ENCODE peak calls at places on chromosomes 6 and 20, in eight cellular contexts. G, J, S, N, V, A, W and D are unnamed samples.

GRCh38 chr6:17267586-17267985 is 13.6 kb upstream of the RBM24 start:
- DNase-seq in G (no peak), J (no peak), S (no peak), N (no peak), V (no peak), A (no peak), W (no peak), D (no peak)

GRCh38 chr6:132932566-132932965 is 118.2 kb downstream of the RPS12 start:
- DNase-seq in G (no peak), J (no peak), S (no peak), N (no peak), V (no peak), A (no peak), W (no peak), D (no peak)

GRCh38 chr6:139409026-139409425 is 34.6 kb upstream of the CITED2 start:
- DNase-seq in G (peak; percentile 62), J (no peak), S (no peak), N (no peak), V (no peak), A (no peak), W (no peak), D (no peak)

GRCh38 chr6:163335671-163336545 is 78.6 kb upstream of the QKI start:
- DNase-seq in G (no peak), J (no peak), S (no peak), N (no peak), V (no peak), A (no peak), W (no peak), D (peak; percentile 85)

GRCh38 chr20:48302844-48303552 is 517.7 kb upstream of the SULF2 start:
- DNase-seq in G (no peak), J (no peak), S (no peak), N (no peak), V (no peak), A (no peak), W (no peak), D (no peak)

GRCh38 chr6:75210885-75211739 is 5.3 kb upstream of the COL12A1 start:
- DNase-seq in G (no peak), J (peak; percentile 83), S (peak; percentile 61), N (peak; percentile 92), V (peak; percentile 55), A (no peak), W (no peak), D (peak; percentile 57)

GRCh38 chr20:17835240-17835940 is 133.2 kb downstream of the SNX5 start:
- DNase-seq in G (peak; percentile 63), J (no peak), S (no peak), N (peak; percentile 42), V (no peak), A (no peak), W (no peak), D (peak; percentile 83)

GRCh38 chr20:8983478-8984345 is 85.2 kb upstream of the PLCB4 start:
- DNase-seq in G (no peak), J (no peak), S (no peak), N (no peak), V (no peak), A (no peak), W (no peak), D (no peak)

GRCh38 chr6:39225946-39226437 is 3.3 kb downstream of the KCNK5 start:
- DNase-seq in G (no peak), J (no peak), S (no peak), N (no peak), V (peak; percentile 73), A (no peak), W (no peak), D (no peak)

GRCh38 chr20:46621492-46621891 is 29.8 kb downstream of the SLC13A3 start:
- DNase-seq in G (peak; percentile 27), J (no peak), S (no peak), N (no peak), V (no peak), A (no peak), W (no peak), D (no peak)

GRCh38 chr6:3615391-3616380 is 135.8 kb downstream of the PXDC1 start:
- DNase-seq in G (no peak), J (no peak), S (peak; percentile 33), N (no peak), V (no peak), A (no peak), W (no peak), D (no peak)

GRCh38 chr6:166497087-166497899 is 89.2 kb downstream of the RAMACL start:
- DNase-seq in G (no peak), J (no peak), S (no peak), N (no peak), V (no peak), A (no peak), W (no peak), D (no peak)

GRCh38 chr6:47093169-47093568 is 51.0 kb upstream of the ADGRF1 start:
- DNase-seq in G (no peak), J (no peak), S (no peak), N (no peak), V (no peak), A (no peak), W (no peak), D (no peak)

GRCh38 chr6:47092249-47092648 is 50.1 kb upstream of the ADGRF1 start:
- DNase-seq in G (no peak), J (no peak), S (no peak), N (no peak), V (no peak), A (peak; percentile 41), W (no peak), D (no peak)

GRCh38 chr6:47097092-47097945 is 55.2 kb upstream of the ADGRF1 start:
- DNase-seq in G (peak; percentile 46), J (peak; percentile 76), S (peak; percentile 90), N (peak; percentile 79), V (peak; percentile 73), A (peak; percentile 66), W (peak; percentile 66), D (no peak)

GRCh38 chr6:47096233-47096887 is 54.2 kb upstream of the ADGRF1 start:
- DNase-seq in G (no peak), J (no peak), S (no peak), N (no peak), V (no peak), A (no peak), W (no peak), D (no peak)

DNA sequence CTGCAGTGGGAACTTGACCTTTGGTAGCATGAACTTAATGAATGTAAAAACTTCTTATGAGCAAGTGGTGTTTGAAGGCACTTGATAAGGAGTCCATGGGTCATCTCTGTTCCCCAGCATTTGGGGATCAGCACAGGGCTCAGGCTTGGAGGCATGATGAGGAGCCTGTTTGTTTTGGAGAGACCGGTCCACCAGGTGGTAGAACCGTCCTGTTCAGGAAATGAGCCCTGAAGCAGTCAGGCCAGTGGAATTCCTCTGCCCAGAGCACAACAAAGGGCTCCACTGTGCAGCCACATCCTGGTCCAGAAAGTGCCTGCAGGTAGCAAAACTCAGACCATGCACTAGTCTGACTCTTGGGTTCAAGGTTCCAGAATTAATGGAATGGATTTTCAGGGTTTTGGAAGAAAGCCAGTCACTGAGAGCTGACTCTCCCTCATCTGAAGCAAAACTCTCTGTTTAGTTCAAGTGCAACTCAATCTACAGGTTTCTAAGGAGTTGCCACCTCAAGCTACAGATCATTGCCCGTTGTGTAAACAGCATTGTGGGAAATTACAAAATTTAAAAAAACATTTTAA is 52.3 kb upstream of the ADGRF1 start:
- DNase-seq in G (no peak), J (no peak), S (peak; percentile 57), N (no peak), V (no peak), A (no peak), W (no peak), D (no peak)
- TF ChIP-seq CTCF in G (no peak), J (no peak), S (peak; percentile 41), N (no peak), V (peak; percentile 20), A (no peak), W (no peak), D (no peak)

GRCh38 chr6:129370268-129370916 is 339.6 kb downstream of the ARHGAP18 start:
- DNase-seq in G (peak; percentile 14), J (peak; percentile 63), S (peak; percentile 78), N (peak; percentile 68), V (peak; percentile 9), A (peak; percentile 12), W (no peak), D (no peak)
- H3K4me3 ChIP-seq in G (no peak overlapping the region), J (no peak overlapping the region), S (no peak overlapping the region), N (no peak overlapping the region), V (no peak overlapping the region), A (no peak overlapping the region), W (no peak overlapping the region), D (no peak overlapping the region)

DNA sequence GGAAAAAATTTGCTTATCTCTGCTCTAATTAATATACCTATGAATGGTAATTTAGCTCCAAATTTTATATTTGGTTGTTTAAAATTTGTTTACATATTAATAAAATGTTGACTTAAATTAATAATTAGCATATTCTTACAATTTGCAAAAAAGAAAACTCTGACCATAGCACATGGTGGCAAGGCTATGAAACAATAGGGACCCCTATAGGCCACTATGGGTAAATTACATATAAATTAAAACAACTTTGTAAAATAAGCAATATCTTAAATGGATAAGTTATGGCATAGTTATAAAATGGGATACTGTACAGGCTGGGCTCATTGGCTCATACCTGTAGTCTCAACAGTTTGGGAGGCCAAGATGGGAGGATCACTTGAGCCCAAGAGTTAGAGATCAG is 76.0 kb downstream of the MKKS start:
- DNase-seq in G (no peak), J (peak; percentile 6), S (no peak), N (no peak), V (peak; percentile 4), A (no peak), W (no peak), D (no peak)
- TF ChIP-seq CTCF in G (peak; percentile 49), J (peak; percentile 62), S (peak; percentile 78), N (no peak), V (peak; percentile 26), A (peak; percentile 23), W (peak; percentile 24), D (peak; percentile 26)

DNA sequence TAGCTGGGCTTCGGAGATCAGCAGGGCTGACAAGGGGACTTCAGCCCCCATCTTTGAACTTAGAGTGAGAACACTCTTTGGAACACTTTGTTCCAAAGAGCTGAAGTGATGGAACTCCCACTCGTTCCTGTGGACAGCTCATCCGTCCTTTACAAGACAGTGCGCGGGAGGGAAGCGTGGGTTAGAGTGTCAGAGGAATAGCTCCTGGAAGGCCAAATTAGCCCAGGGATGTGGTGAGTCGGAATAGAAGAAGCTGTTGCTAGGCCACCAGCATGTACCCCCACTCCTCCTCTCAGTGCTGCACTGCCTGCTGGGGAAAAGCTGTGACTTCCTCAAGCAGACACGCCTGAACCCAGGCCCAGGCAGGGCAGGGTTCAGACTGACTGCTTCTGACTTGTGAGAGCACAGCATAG is 1.7 kb downstream of the SDCBP2 start:
- DNase-seq in G (no peak), J (no peak), S (peak; percentile 39), N (no peak), V (no peak), A (no peak), W (peak; percentile 88), D (no peak)
- H3K4me3 ChIP-seq in G (no peak overlapping the region), J (no peak overlapping the region), S (no peak overlapping the region), N (no peak overlapping the region), V (no peak overlapping the region), A (peak overlapping the region; percentile 92), W (no peak overlapping the region), D (no peak overlapping the region)

DNA sequence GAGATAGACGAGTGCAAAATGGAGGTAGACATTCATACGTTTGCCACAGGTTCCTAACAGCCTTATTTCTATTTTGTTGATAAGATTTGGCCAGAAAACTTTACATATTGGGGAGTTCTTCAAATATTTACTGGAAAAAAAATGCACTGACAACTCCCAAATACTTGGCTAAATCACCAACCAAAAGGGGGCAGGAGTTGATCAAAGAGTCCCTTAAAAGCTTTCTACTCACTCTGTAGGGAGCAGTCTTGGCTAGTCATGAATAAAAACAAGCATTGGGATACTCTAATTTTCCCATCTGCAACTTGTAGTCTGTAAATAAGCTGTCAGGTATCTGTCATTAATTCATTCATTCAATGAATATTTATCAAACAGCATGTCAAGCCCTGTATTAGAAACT is 18.4 kb downstream of the TENT5A start:
- DNase-seq in G (no peak), J (no peak), S (no peak), N (no peak), V (no peak), A (no peak), W (no peak), D (no peak)
- TF ChIP-seq CTCF in G (no peak), J (peak; percentile 26), S (peak; percentile 57), N (no peak), V (peak; percentile 44), A (no peak), W (no peak), D (no peak)